ENCODE peak calls at places on chromosomes 12 and 14, in nine cellular contexts. Q, Y, J, L, V, D, U, O and X are unnamed samples.

GRCh38 chr12:121025442-121026226 is 9.3 kb upstream of the C12orf43 start:
- DNase-seq in Q (no peak), Y (no peak), J (no peak), L (peak), V (peak), D (no peak), U (no peak), O (no peak), X (no peak)

GRCh38 chr12:4383304-4383865 is 3.9 kb upstream of the FGF23 start:
- DNase-seq in Q (no peak), Y (no peak), J (no peak), L (no peak), V (no peak), D (peak), U (no peak), O (no peak), X (no peak)

GRCh38 chr12:120215766-120216735 is 15.1 kb upstream of the RPLP0 start:
- DNase-seq in Q (no peak), Y (no peak), J (no peak), L (no peak), V (no peak), D (no peak), U (no peak), O (no peak), X (no peak)

GRCh38 chr12:40152783-40153383 is 47.0 kb upstream of the SLC2A13 start:
- DNase-seq in Q (peak), Y (peak), J (peak), L (peak), V (peak), D (no peak), U (peak), O (peak), X (peak)

GRCh38 chr12:10701226-10701681 is 21.9 kb downstream of the YBX3 start:
- DNase-seq in Q (no peak), Y (no peak), J (no peak), L (no peak), V (no peak), D (no peak), U (no peak), O (no peak), X (no peak)

GRCh38 chr12:108826807-108827721 is 30.3 kb downstream of the SSH1 start:
- DNase-seq in Q (peak), Y (no peak), J (no peak), L (no peak), V (no peak), D (no peak), U (no peak), O (no peak), X (no peak)

GRCh38 chr12:95593266-95593871 is 42.1 kb upstream of the USP44 start:
- DNase-seq in Q (no peak), Y (peak), J (no peak), L (no peak), V (no peak), D (peak), U (no peak), O (no peak), X (no peak)

GRCh38 chr12:26843306-26843705 is 10.3 kb upstream of the ITPR2 start:
- DNase-seq in Q (no peak), Y (no peak), J (no peak), L (no peak), V (no peak), D (no peak), U (no peak), O (no peak), X (no peak)

GRCh38 chr12:52291267-52291935 is at the start of gene KRT81:
- DNase-seq in Q (no peak), Y (no peak), J (no peak), L (peak), V (peak), D (no peak), U (no peak), O (no peak), X (no peak)

GRCh38 chr12:47900480-47901129 is 4.2 kb downstream of the VDR start:
- DNase-seq in Q (no peak), Y (peak), J (no peak), L (no peak), V (peak), D (no peak), U (no peak), O (peak), X (no peak)
- TF ChIP-seq POLR2A in Q (no peak), Y (no peak), J (no peak), L (no peak), V (no peak), D (no peak), U (no peak), O (no peak), X (no peak)

GRCh38 chr14:95490727-95491451 is 25.6 kb downstream of the SYNE3 start:
- DNase-seq in Q (no peak), Y (no peak), J (peak), L (no peak), V (no peak), D (no peak), U (peak), O (peak), X (peak)
- H3K27ac ChIP-seq in Q (no peak), Y (no peak), J (peak), L (peak), V (no peak), D (peak), U (peak), O (no peak), X (peak)

GRCh38 chr12:31896514-31897039 is 62.6 kb upstream of the RESF1 start:
- DNase-seq in Q (peak), Y (no peak), J (peak), L (no peak), V (peak), D (no peak), U (no peak), O (no peak), X (peak)
- TF ChIP-seq POLR2A in Q (no peak), Y (no peak), J (no peak), L (no peak), V (no peak), D (no peak), U (no peak), O (no peak), X (no peak)

GRCh38 chr14:24789277-24789832 is 155.4 kb upstream of the GZMB start:
- DNase-seq in Q (no peak), Y (no peak), J (no peak), L (no peak), V (no peak), D (no peak), U (no peak), O (no peak), X (no peak)

GRCh38 chr14:24785698-24786097 is 151.7 kb upstream of the GZMB start:
- DNase-seq in Q (no peak), Y (no peak), J (no peak), L (no peak), V (no peak), D (no peak), U (no peak), O (no peak), X (no peak)

GRCh38 chr14:24794906-24795305 is 160.9 kb upstream of the GZMB start:
- DNase-seq in Q (no peak), Y (no peak), J (no peak), L (no peak), V (no peak), D (no peak), U (no peak), O (no peak), X (no peak)

GRCh38 chr14:24795406-24795805 is 161.4 kb upstream of the GZMB start:
- DNase-seq in Q (no peak), Y (no peak), J (no peak), L (no peak), V (no peak), D (no peak), U (no peak), O (no peak), X (no peak)

GRCh38 chr14:24790196-24790595 is 156.2 kb upstream of the GZMB start:
- DNase-seq in Q (no peak), Y (no peak), J (no peak), L (no peak), V (no peak), D (no peak), U (no peak), O (no peak), X (no peak)
- H3K27ac ChIP-seq in Q (no peak), Y (no peak), J (no peak), L (no peak), V (no peak), D (peak), U (no peak), O (no peak), X (no peak)